ENCODE peak calls at places on chromosomes 5 and 9, in nine cellular contexts. One of them, this sample, is unnamed.

GRCh38 chr9:137028013-137028280 is at the start of gene ABCA2:
- DNase-seq in NCI-H1105 treated with DMSO at 0.1 percent for 48 hours: no peak
- DNase-seq in GM04504: no peak
- DNase-seq in bronchial epithelial cell: no peak
- DNase-seq in activated CD4-positive, alpha-beta T cell treated with anti-CD3 and anti-CD28 coated beads, Interleukin-2, amount 50 U/mL, for 1 hour: no peak
- DNase-seq in stimulated activated CD8-positive, alpha-beta memory T cell treated with anti-CD3 and anti-CD28 coated beads, Interleukin-2, amount 100 ng/mL, for 48 hours: no peak
- DNase-seq in activated T-helper 2 cell treated with anti-CD3 and anti-CD28 coated beads, Interferon-gamma antibody, Interleukin-2, Interleukin-4, amounts not matched to agents 10 μg/mL and 5 μg/mL and 100 μg/mL, durations not matched to agents 14 hours and 24 hours and 36 hours: no peak
- DNase-seq in GM13977: no peak
- DNase-seq in NCI-H345: no peak
- DNase-seq in this sample: no peak

GRCh38 chr9:10112070-10112469 is 500.7 kb downstream of the PTPRD start:
- DNase-seq in NCI-H1105 treated with DMSO at 0.1 percent for 48 hours: peak
- DNase-seq in GM04504: no peak
- DNase-seq in bronchial epithelial cell: no peak
- DNase-seq in activated CD4-positive, alpha-beta T cell treated with anti-CD3 and anti-CD28 coated beads, Interleukin-2, amount 50 U/mL, for 1 hour: no peak
- DNase-seq in stimulated activated CD8-positive, alpha-beta memory T cell treated with anti-CD3 and anti-CD28 coated beads, Interleukin-2, amount 100 ng/mL, for 48 hours: no peak
- DNase-seq in activated T-helper 2 cell treated with anti-CD3 and anti-CD28 coated beads, Interferon-gamma antibody, Interleukin-2, Interleukin-4, amounts not matched to agents 10 μg/mL and 5 μg/mL and 100 μg/mL, durations not matched to agents 14 hours and 24 hours and 36 hours: no peak
- DNase-seq in GM13977: no peak
- DNase-seq in NCI-H345: no peak
- DNase-seq in this sample: no peak

GRCh38 chr9:82091100-82091499 is 102.5 kb downstream of the SPATA31D1 start:
- DNase-seq in NCI-H1105 treated with DMSO at 0.1 percent for 48 hours: no peak
- DNase-seq in GM04504: no peak
- DNase-seq in bronchial epithelial cell: no peak
- DNase-seq in activated CD4-positive, alpha-beta T cell treated with anti-CD3 and anti-CD28 coated beads, Interleukin-2, amount 50 U/mL, for 1 hour: no peak
- DNase-seq in stimulated activated CD8-positive, alpha-beta memory T cell treated with anti-CD3 and anti-CD28 coated beads, Interleukin-2, amount 100 ng/mL, for 48 hours: no peak
- DNase-seq in activated T-helper 2 cell treated with anti-CD3 and anti-CD28 coated beads, Interferon-gamma antibody, Interleukin-2, Interleukin-4, amounts not matched to agents 10 μg/mL and 5 μg/mL and 100 μg/mL, durations not matched to agents 14 hours and 24 hours and 36 hours: no peak
- DNase-seq in GM13977: no peak
- DNase-seq in NCI-H345: no peak
- DNase-seq in this sample: no peak

GRCh38 chr9:13759624-13760023 is 480.1 kb upstream of the MPDZ start:
- DNase-seq in NCI-H1105 treated with DMSO at 0.1 percent for 48 hours: no peak
- DNase-seq in GM04504: no peak
- DNase-seq in bronchial epithelial cell: no peak
- DNase-seq in activated CD4-positive, alpha-beta T cell treated with anti-CD3 and anti-CD28 coated beads, Interleukin-2, amount 50 U/mL, for 1 hour: no peak
- DNase-seq in stimulated activated CD8-positive, alpha-beta memory T cell treated with anti-CD3 and anti-CD28 coated beads, Interleukin-2, amount 100 ng/mL, for 48 hours: no peak
- DNase-seq in activated T-helper 2 cell treated with anti-CD3 and anti-CD28 coated beads, Interferon-gamma antibody, Interleukin-2, Interleukin-4, amounts not matched to agents 10 μg/mL and 5 μg/mL and 100 μg/mL, durations not matched to agents 14 hours and 24 hours and 36 hours: no peak
- DNase-seq in GM13977: no peak
- DNase-seq in NCI-H345: no peak
- DNase-seq in this sample: no peak

GRCh38 chr9:107711528-107711927 is 222.0 kb upstream of the KLF4 start:
- DNase-seq in NCI-H1105 treated with DMSO at 0.1 percent for 48 hours: peak
- DNase-seq in GM04504: peak
- DNase-seq in bronchial epithelial cell: peak
- DNase-seq in activated CD4-positive, alpha-beta T cell treated with anti-CD3 and anti-CD28 coated beads, Interleukin-2, amount 50 U/mL, for 1 hour: no peak
- DNase-seq in stimulated activated CD8-positive, alpha-beta memory T cell treated with anti-CD3 and anti-CD28 coated beads, Interleukin-2, amount 100 ng/mL, for 48 hours: no peak
- DNase-seq in activated T-helper 2 cell treated with anti-CD3 and anti-CD28 coated beads, Interferon-gamma antibody, Interleukin-2, Interleukin-4, amounts not matched to agents 10 μg/mL and 5 μg/mL and 100 μg/mL, durations not matched to agents 14 hours and 24 hours and 36 hours: no peak
- DNase-seq in GM13977: no peak
- DNase-seq in NCI-H345: no peak
- DNase-seq in this sample: no peak

GRCh38 chr5:59436364-59437158 is 457.0 kb downstream of the PDE4D start:
- DNase-seq in NCI-H1105 treated with DMSO at 0.1 percent for 48 hours: no peak
- DNase-seq in GM04504: no peak
- DNase-seq in bronchial epithelial cell: no peak
- DNase-seq in activated CD4-positive, alpha-beta T cell treated with anti-CD3 and anti-CD28 coated beads, Interleukin-2, amount 50 U/mL, for 1 hour: no peak
- DNase-seq in stimulated activated CD8-positive, alpha-beta memory T cell treated with anti-CD3 and anti-CD28 coated beads, Interleukin-2, amount 100 ng/mL, for 48 hours: no peak
- DNase-seq in activated T-helper 2 cell treated with anti-CD3 and anti-CD28 coated beads, Interferon-gamma antibody, Interleukin-2, Interleukin-4, amounts not matched to agents 10 μg/mL and 5 μg/mL and 100 μg/mL, durations not matched to agents 14 hours and 24 hours and 36 hours: no peak
- DNase-seq in GM13977: no peak
- DNase-seq in NCI-H345: no peak
- DNase-seq in this sample: no peak

GRCh38 chr5:110086658-110087388 is 397.1 kb downstream of the MAN2A1 start:
- DNase-seq in NCI-H1105 treated with DMSO at 0.1 percent for 48 hours: no peak
- DNase-seq in GM04504: peak
- DNase-seq in bronchial epithelial cell: peak
- DNase-seq in activated CD4-positive, alpha-beta T cell treated with anti-CD3 and anti-CD28 coated beads, Interleukin-2, amount 50 U/mL, for 1 hour: no peak
- DNase-seq in stimulated activated CD8-positive, alpha-beta memory T cell treated with anti-CD3 and anti-CD28 coated beads, Interleukin-2, amount 100 ng/mL, for 48 hours: peak
- DNase-seq in activated T-helper 2 cell treated with anti-CD3 and anti-CD28 coated beads, Interferon-gamma antibody, Interleukin-2, Interleukin-4, amounts not matched to agents 10 μg/mL and 5 μg/mL and 100 μg/mL, durations not matched to agents 14 hours and 24 hours and 36 hours: peak
- DNase-seq in GM13977: no peak
- DNase-seq in NCI-H345: no peak
- DNase-seq in this sample: no peak

GRCh38 chr9:7094052-7094451 is 336.3 kb downstream of the KDM4C start:
- DNase-seq in NCI-H1105 treated with DMSO at 0.1 percent for 48 hours: peak
- DNase-seq in GM04504: no peak
- DNase-seq in bronchial epithelial cell: peak
- DNase-seq in activated CD4-positive, alpha-beta T cell treated with anti-CD3 and anti-CD28 coated beads, Interleukin-2, amount 50 U/mL, for 1 hour: no peak
- DNase-seq in stimulated activated CD8-positive, alpha-beta memory T cell treated with anti-CD3 and anti-CD28 coated beads, Interleukin-2, amount 100 ng/mL, for 48 hours: no peak
- DNase-seq in activated T-helper 2 cell treated with anti-CD3 and anti-CD28 coated beads, Interferon-gamma antibody, Interleukin-2, Interleukin-4, amounts not matched to agents 10 μg/mL and 5 μg/mL and 100 μg/mL, durations not matched to agents 14 hours and 24 hours and 36 hours: no peak
- DNase-seq in GM13977: no peak
- DNase-seq in NCI-H345: no peak
- DNase-seq in this sample: no peak

GRCh38 chr5:139137703-139138102 is 60.5 kb downstream of the SIL1 start:
- DNase-seq in NCI-H1105 treated with DMSO at 0.1 percent for 48 hours: no peak
- DNase-seq in GM04504: no peak
- DNase-seq in bronchial epithelial cell: peak
- DNase-seq in activated CD4-positive, alpha-beta T cell treated with anti-CD3 and anti-CD28 coated beads, Interleukin-2, amount 50 U/mL, for 1 hour: no peak
- DNase-seq in stimulated activated CD8-positive, alpha-beta memory T cell treated with anti-CD3 and anti-CD28 coated beads, Interleukin-2, amount 100 ng/mL, for 48 hours: no peak
- DNase-seq in activated T-helper 2 cell treated with anti-CD3 and anti-CD28 coated beads, Interferon-gamma antibody, Interleukin-2, Interleukin-4, amounts not matched to agents 10 μg/mL and 5 μg/mL and 100 μg/mL, durations not matched to agents 14 hours and 24 hours and 36 hours: no peak
- DNase-seq in GM13977: no peak
- DNase-seq in NCI-H345: peak
- DNase-seq in this sample: no peak